ENCODE peak calls at places on chromosomes 5 and 9, in seven cellular contexts. N is heart right ventricle; R is CD8-positive, alpha-beta T cell; A is fibroblast of pulmonary artery; L is pancreas; G is fibroblast of villous mesenchyme; O is kidney epithelial cell. B is an unnamed sample.

GRCh38 chr9:81529556-81530193 is 159.7 kb downstream of the TLE1 start:
- DNase-seq in N (no peak), R (no peak), A (peak; percentile 75), L (peak; percentile 25), G (peak; percentile 63), O (peak; percentile 45), B (no peak)

GRCh38 chr5:74643160-74643562 is 2.6 kb upstream of the ENC1 start:
- DNase-seq in N (no peak), R (no peak), A (peak; percentile 98), L (no peak), G (peak; percentile 96), O (peak; percentile 92), B (no peak)

GRCh38 chr5:38556115-38556598 is 289 bp downstream of the LIFR start:
- DNase-seq in N (no peak), R (no peak), A (no peak), L (peak; percentile 38), G (no peak), O (no peak), B (peak; percentile 39)

GRCh38 chr5:125160787-125161502 is 414.5 kb upstream of the ZNF608 start:
- DNase-seq in N (no peak), R (no peak), A (no peak), L (no peak), G (peak; percentile 44), O (no peak), B (peak; percentile 71)

GRCh38 chr9:7338586-7339281 is 460.8 kb downstream of the DMAC1 start:
- DNase-seq in N (no peak), R (no peak), A (no peak), L (no peak), G (no peak), O (no peak), B (no peak)

GRCh38 chr5:147168578-147169327 is 66.1 kb upstream of the STK32A start:
- DNase-seq in N (no peak), R (no peak), A (peak; percentile 42), L (no peak), G (no peak), O (no peak), B (no peak)

GRCh38 chr5:132364319-132364718 is 5.2 kb upstream of the SLC22A5 start:
- DNase-seq in N (no peak), R (no peak), A (peak; percentile 92), L (no peak), G (peak; percentile 76), O (no peak), B (no peak)

GRCh38 chr9:80177949-80178480 is 606.2 kb downstream of the TLE4 start:
- DNase-seq in N (no peak), R (no peak), A (no peak), L (no peak), G (no peak), O (no peak), B (no peak)

GRCh38 chr5:78345485-78345884 is 14.9 kb upstream of the SCAMP1 start:
- DNase-seq in N (no peak), R (no peak), A (peak; percentile 61), L (no peak), G (no peak), O (no peak), B (no peak)

GRCh38 chr5:82405166-82405565 is 127.0 kb upstream of the RPS23 start:
- DNase-seq in N (no peak), R (no peak), A (peak; percentile 75), L (no peak), G (no peak), O (no peak), B (no peak)

GRCh38 chr9:85640425-85640824 is 101.3 kb downstream of the AGTPBP1 start:
- DNase-seq in N (no peak), R (no peak), A (no peak), L (no peak), G (no peak), O (no peak), B (no peak)

GRCh38 chr5:83404182-83404712 is 67.3 kb upstream of the VCAN start:
- DNase-seq in N (no peak), R (no peak), A (no peak), L (no peak), G (no peak), O (no peak), B (no peak)

GRCh38 chr9:4750021-4750673 is 9.1 kb upstream of the AK3 start:
- DNase-seq in N (no peak), R (no peak), A (peak; percentile 69), L (no peak), G (peak; percentile 56), O (no peak), B (no peak)

GRCh38 chr5:128844354-128844923 is 120.8 kb upstream of the SLC27A6 start:
- DNase-seq in N (no peak), R (no peak), A (peak; percentile 60), L (no peak), G (peak; percentile 38), O (no peak), B (no peak)

GRCh38 chr5:14581891-14582796 is 552 bp downstream of the OTULINL start:
- DNase-seq in N (peak; percentile 58), R (peak; percentile 86), A (peak; percentile 13), L (peak; percentile 65), G (no peak), O (no peak), B (peak; percentile 65)

GRCh38 chr5:96601811-96602244 is 60.3 kb upstream of the CAST start:
- DNase-seq in N (no peak), R (peak; percentile 61), A (peak; percentile 85), L (peak; percentile 34), G (peak; percentile 77), O (peak; percentile 9), B (peak; percentile 28)

GRCh38 chr9:70488098-70488792 is 73.8 kb upstream of the KLF9 start:
- DNase-seq in N (no peak), R (no peak), A (no peak), L (no peak), G (peak; percentile 65), O (no peak), B (no peak)

GRCh38 chr5:174724484-174725260 is at the start of gene MSX2:
- DNase-seq in N (peak; percentile 86), R (no peak), A (peak; percentile 86), L (peak; percentile 88), G (peak; percentile 91), O (peak; percentile 21), B (peak; percentile 85)

GRCh38 chr5:80054682-80055081 is 19.5 kb downstream of the THBS4 start:
- DNase-seq in N (no peak), R (no peak), A (no peak), L (no peak), G (no peak), O (peak; percentile 9), B (no peak)

GRCh38 chr9:134828892-134829291 is 51.7 kb upstream of the FCN2 start:
- DNase-seq in N (no peak), R (no peak), A (no peak), L (no peak), G (no peak), O (no peak), B (no peak)

GRCh38 chr5:150847334-150847695 is 994 bp downstream of the IRGM start:
- DNase-seq in N (no peak), R (no peak), A (no peak), L (no peak), G (no peak), O (no peak), B (no peak)
- H3K4me3 ChIP-seq in N (no peak overlapping the region), R (no peak overlapping the region), A (no peak overlapping the region), L (no peak overlapping the region), G (no peak overlapping the region), O (no peak overlapping the region), B (no peak overlapping the region)

DNA sequence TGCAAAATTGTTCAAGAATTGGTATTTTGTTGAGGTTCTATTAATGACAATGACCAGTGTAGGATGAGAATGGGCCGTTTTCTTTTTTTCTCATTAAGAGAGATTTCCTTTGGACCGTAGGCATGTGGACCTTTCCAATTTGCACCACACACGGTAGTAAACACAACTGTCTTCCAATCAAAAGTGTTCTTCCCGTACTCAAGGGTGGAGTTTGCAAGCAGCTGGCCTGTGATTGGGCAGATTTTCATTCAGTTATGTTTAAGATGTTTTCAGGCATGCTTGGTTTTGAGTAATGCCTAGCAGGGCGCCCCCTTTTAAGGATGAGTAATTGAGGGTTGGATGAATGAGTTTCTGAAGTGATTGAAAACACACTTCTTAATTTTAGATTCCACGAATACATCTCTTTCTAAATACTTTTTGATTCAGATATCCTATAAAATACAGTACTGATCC is 2.5 kb downstream of the KDM3B start:
- DNase-seq in N (no peak), R (peak; percentile 48), A (peak; percentile 83), L (no peak), G (peak; percentile 83), O (no peak), B (peak; percentile 48)
- TF ChIP-seq CTCF in N (no peak), R (no peak), A (no peak), L (no peak), G (no peak), O (no peak), B (no peak)

GRCh38 chr9:91162311-91162710 is 199.4 kb downstream of the AUH start:
- DNase-seq in N (no peak), R (no peak), A (no peak), L (no peak), G (no peak), O (no peak), B (no peak)

GRCh38 chr9:91160181-91160580 is 201.5 kb downstream of the AUH start:
- DNase-seq in N (no peak), R (no peak), A (no peak), L (no peak), G (no peak), O (no peak), B (no peak)

GRCh38 chr9:91160599-91161464 is 200.9 kb downstream of the AUH start:
- DNase-seq in N (no peak), R (no peak), A (no peak), L (no peak), G (no peak), O (no peak), B (no peak)

GRCh38 chr9:91162784-91163440 is 198.8 kb downstream of the AUH start:
- DNase-seq in N (no peak), R (peak; percentile 29), A (no peak), L (peak; percentile 48), G (peak; percentile 74), O (no peak), B (no peak)

GRCh38 chr9:91161465-91162275 is 200.0 kb downstream of the AUH start:
- DNase-seq in N (no peak), R (no peak), A (no peak), L (no peak), G (no peak), O (no peak), B (no peak)
- H3K4me3 ChIP-seq in N (no peak overlapping the region), R (no peak overlapping the region), A (no peak overlapping the region), L (no peak overlapping the region), G (no peak overlapping the region), O (no peak overlapping the region), B (no peak overlapping the region)

GRCh38 chr9:125297917-125298316 is 36.3 kb downstream of the GAPVD1 start:
- DNase-seq in N (no peak), R (no peak), A (no peak), L (no peak), G (no peak), O (no peak), B (no peak)

GRCh38 chr9:125296843-125297372 is 35.3 kb downstream of the GAPVD1 start:
- DNase-seq in N (no peak), R (no peak), A (no peak), L (peak; percentile 46), G (no peak), O (no peak), B (no peak)

DNA sequence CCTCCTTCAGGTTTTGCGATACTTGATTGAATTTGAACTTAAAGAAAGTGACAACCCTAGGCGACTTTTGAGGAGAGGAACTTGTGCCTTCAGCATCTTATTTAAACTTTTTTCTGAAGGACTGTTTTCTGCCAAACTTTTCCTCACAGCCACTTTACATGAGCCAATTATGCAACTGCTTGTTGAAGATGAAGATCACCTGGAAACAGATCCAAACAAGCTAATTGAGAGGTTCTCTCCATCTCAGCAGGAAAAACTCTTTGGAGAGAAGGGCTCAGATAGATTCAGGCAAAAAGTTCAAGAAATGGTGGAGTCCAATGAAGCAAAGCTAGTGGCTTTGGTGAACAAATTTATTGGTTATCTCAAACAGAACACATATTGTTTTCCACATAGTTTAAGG is 40.6 kb downstream of the GAPVD1 start:
- DNase-seq in N (no peak), R (no peak), A (no peak), L (no peak), G (no peak), O (no peak), B (no peak)
- TF ChIP-seq CTCF in N (no peak), R (no peak), A (no peak), L (no peak), G (no peak), O (no peak), B (no peak)